ENCODE peak calls at places on chromosomes 16 and 17, in four cellular contexts. One of them, this sample, is unnamed.

GRCh38 chr16:67542464-67542863 is 13.8 kb downstream of the RIPOR1 start:
- DNase-seq in astrocyte of the cerebellum: no peak
- DNase-seq in H9: peak
- DNase-seq in mammary epithelial cell: peak
- DNase-seq in this sample: peak

GRCh38 chr16:58098207-58099096 is 30.7 kb downstream of the CFAP20 start:
- DNase-seq in astrocyte of the cerebellum: no peak
- DNase-seq in mammary epithelial cell: peak
- DNase-seq in H9: no peak
- DNase-seq in this sample: no peak

GRCh38 chr17:17970699-17971430 is 1.3 kb downstream of the TOM1L2 start:
- DNase-seq in mammary epithelial cell: no peak
- DNase-seq in astrocyte of the cerebellum: no peak
- DNase-seq in H9: no peak
- DNase-seq in this sample: no peak

GRCh38 chr16:74291577-74292208 is 4.9 kb upstream of the PSMD7 start:
- DNase-seq in mammary epithelial cell: peak
- DNase-seq in astrocyte of the cerebellum: no peak
- DNase-seq in H9: no peak
- DNase-seq in this sample: no peak

GRCh38 chr17:17994271-17994670 is 21.6 kb downstream of the DRC3 start:
- DNase-seq in H9: peak
- DNase-seq in astrocyte of the cerebellum: no peak
- DNase-seq in mammary epithelial cell: no peak
- DNase-seq in this sample: no peak

GRCh38 chr16:49799172-49799571 is 56.7 kb downstream of the ZNF423 start:
- DNase-seq in mammary epithelial cell: no peak
- DNase-seq in astrocyte of the cerebellum: peak
- DNase-seq in H9: peak
- DNase-seq in this sample: no peak

GRCh38 chr16:66653581-66654350 is 42.8 kb downstream of the CMTM4 start:
- DNase-seq in mammary epithelial cell: no peak
- DNase-seq in H9: no peak
- DNase-seq in astrocyte of the cerebellum: no peak
- DNase-seq in this sample: no peak

GRCh38 chr17:73480740-73481139 is 163.5 kb downstream of the SDK2 start:
- DNase-seq in mammary epithelial cell: no peak
- DNase-seq in H9: no peak
- DNase-seq in astrocyte of the cerebellum: no peak
- DNase-seq in this sample: no peak

GRCh38 chr16:85627835-85628556 is 14.9 kb downstream of the GSE1 start:
- DNase-seq in astrocyte of the cerebellum: no peak
- DNase-seq in H9: no peak
- DNase-seq in mammary epithelial cell: no peak
- DNase-seq in this sample: no peak

GRCh38 chr17:60395508-60396065 is 3.7 kb upstream of the USP32 start:
- DNase-seq in H9: no peak
- DNase-seq in mammary epithelial cell: no peak
- DNase-seq in astrocyte of the cerebellum: no peak
- DNase-seq in this sample: no peak

GRCh38 chr16:28477311-28477920 is 5.3 kb upstream of the NPIPB7 start:
- DNase-seq in mammary epithelial cell: no peak
- DNase-seq in astrocyte of the cerebellum: no peak
- DNase-seq in H9: no peak
- DNase-seq in this sample: no peak

GRCh38 chr17:45852535-45853297 is 8.0 kb downstream of the SPPL2C start:
- DNase-seq in mammary epithelial cell: peak
- DNase-seq in H9: peak
- DNase-seq in astrocyte of the cerebellum: peak
- DNase-seq in this sample: peak

GRCh38 chr17:55384833-55385232 is 36.8 kb downstream of the MMD start:
- DNase-seq in astrocyte of the cerebellum: no peak
- DNase-seq in mammary epithelial cell: no peak
- DNase-seq in H9: no peak
- DNase-seq in this sample: no peak

GRCh38 chr17:77208217-77208808 is 67.5 kb downstream of the SEC14L1 start:
- DNase-seq in H9: no peak
- DNase-seq in mammary epithelial cell: no peak
- DNase-seq in astrocyte of the cerebellum: peak
- DNase-seq in this sample: peak

GRCh38 chr16:77262971-77263370 is 63.8 kb downstream of the SYCE1L start:
- DNase-seq in astrocyte of the cerebellum: no peak
- DNase-seq in mammary epithelial cell: no peak
- DNase-seq in H9: no peak
- DNase-seq in this sample: no peak

GRCh38 chr17:75238684-75239191 is 22.7 kb downstream of the GGA3 start:
- DNase-seq in mammary epithelial cell: peak
- DNase-seq in astrocyte of the cerebellum: peak
- DNase-seq in H9: peak
- DNase-seq in this sample: peak

GRCh38 chr17:7235693-7236665 is 1.7 kb upstream of the DVL2 start:
- DNase-seq in astrocyte of the cerebellum: no peak
- DNase-seq in mammary epithelial cell: peak
- DNase-seq in H9: peak
- DNase-seq in this sample: peak

GRCh38 chr16:3553138-3553923 is 23.9 kb downstream of the NLRC3 start:
- DNase-seq in H9: peak
- DNase-seq in mammary epithelial cell: no peak
- DNase-seq in astrocyte of the cerebellum: no peak
- DNase-seq in this sample: no peak

GRCh38 chr17:59501690-59502089 is 63.7 kb upstream of the DHX40 start:
- DNase-seq in astrocyte of the cerebellum: no peak
- DNase-seq in H9: no peak
- DNase-seq in mammary epithelial cell: no peak
- DNase-seq in this sample: no peak

GRCh38 chr17:55451758-55452468 is 30.3 kb upstream of the MMD start:
- DNase-seq in H9: no peak
- DNase-seq in mammary epithelial cell: peak
- DNase-seq in astrocyte of the cerebellum: no peak
- DNase-seq in this sample: no peak

GRCh38 chr17:48052956-48053757 is 5.0 kb downstream of the NFE2L1 start:
- DNase-seq in mammary epithelial cell: no peak
- DNase-seq in H9: no peak
- DNase-seq in astrocyte of the cerebellum: no peak
- DNase-seq in this sample: no peak

GRCh38 chr17:70405492-70406220 is 236.3 kb downstream of the KCNJ2 start:
- DNase-seq in H9: no peak
- DNase-seq in astrocyte of the cerebellum: peak
- DNase-seq in mammary epithelial cell: peak
- DNase-seq in this sample: no peak

GRCh38 chr16:10225653-10226052 is 43.4 kb upstream of the GRIN2A start:
- DNase-seq in mammary epithelial cell: no peak
- DNase-seq in astrocyte of the cerebellum: no peak
- DNase-seq in H9: no peak
- DNase-seq in this sample: no peak

GRCh38 chr16:1691956-1692355 is 13.9 kb downstream of the JPT2 start:
- DNase-seq in astrocyte of the cerebellum: no peak
- DNase-seq in H9: no peak
- DNase-seq in mammary epithelial cell: peak
- DNase-seq in this sample: no peak

GRCh38 chr17:45432405-45433113 is at the start of gene ARHGAP27:
- DNase-seq in H9: peak
- DNase-seq in mammary epithelial cell: peak
- DNase-seq in astrocyte of the cerebellum: no peak
- DNase-seq in this sample: peak

GRCh38 chr16:4309833-4310266 is 6.0 kb upstream of the GLIS2 start:
- DNase-seq in H9: peak
- DNase-seq in mammary epithelial cell: no peak
- DNase-seq in astrocyte of the cerebellum: peak
- DNase-seq in this sample: peak

GRCh38 chr17:69425978-69426377 is 11.5 kb downstream of the MAP2K6 start:
- DNase-seq in mammary epithelial cell: no peak
- DNase-seq in astrocyte of the cerebellum: no peak
- DNase-seq in H9: no peak
- DNase-seq in this sample: no peak

GRCh38 chr16:60203525-60204124 is 1469.5 kb upstream of the GOT2 start:
- DNase-seq in H9: no peak
- DNase-seq in astrocyte of the cerebellum: peak
- DNase-seq in mammary epithelial cell: peak
- DNase-seq in this sample: no peak